ENCODE peak calls at places on chromosomes 16 and 17, in five cellular contexts. T is neural progenitor cell, N is GM10248, O is NCI-H446, F is GM12891. A is an unnamed sample.

GRCh38 chr16:85173981-85174751 is 61.9 kb upstream of the CIBAR2 start:
- DNase-seq in F (no peak), O (peak; percentile 30), N (no peak), T (peak; percentile 51), A (peak; percentile 70)

GRCh38 chr17:1414001-1414574 is 14.1 kb upstream of the YWHAE start:
- DNase-seq in F (no peak), O (no peak), T (no peak), N (no peak), A (no peak)

GRCh38 chr17:43608313-43608712 is 53.4 kb downstream of the MEOX1 start:
- DNase-seq in F (no peak), T (no peak), N (no peak), O (no peak), A (no peak)

GRCh38 chr17:79905832-79906231 is 66.6 kb upstream of the CBX4 start:
- DNase-seq in N (no peak), T (no peak), O (no peak), F (no peak), A (no peak)

GRCh38 chr16:10297341-10298006 is 88.4 kb upstream of the ATF7IP2 start:
- DNase-seq in T (no peak), O (no peak), N (peak; percentile 80), F (peak; percentile 48), A (no peak)

GRCh38 chr16:78551487-78552085 is 452.1 kb downstream of the WWOX start:
- DNase-seq in T (peak; percentile 67), F (no peak), O (no peak), N (no peak), A (no peak)

GRCh38 chr16:21001262-21001661 is 100.7 kb downstream of the LYRM1 start:
- DNase-seq in N (peak; percentile 24), O (no peak), T (peak; percentile 63), F (no peak), A (no peak)

GRCh38 chr17:45311762-45312476 is 4.9 kb downstream of the MAP3K14 start:
- DNase-seq in O (no peak), T (no peak), F (peak; percentile 50), N (peak; percentile 77), A (no peak)

GRCh38 chr17:64384253-64385186 is 6.1 kb downstream of the PECAM1 start:
- DNase-seq in N (no peak), O (no peak), F (no peak), T (no peak), A (no peak)

GRCh38 chr17:27597783-27598320 is 33.1 kb upstream of the LGALS9 start:
- DNase-seq in N (no peak), T (no peak), F (no peak), O (no peak), A (no peak)

GRCh38 chr16:80968386-80969113 is 38.1 kb downstream of the CMC2 start:
- DNase-seq in F (no peak), N (no peak), T (no peak), O (no peak), A (no peak)

GRCh38 chr17:63035695-63036094 is 69.7 kb downstream of the TANC2 start:
- DNase-seq in N (no peak), O (no peak), F (no peak), T (no peak), A (no peak)

GRCh38 chr17:17664073-17664470 is 17.2 kb upstream of the RAI1 start:
- DNase-seq in T (no peak), O (no peak), N (no peak), F (no peak), A (no peak)

GRCh38 chr17:3887394-3887793 is 5.5 kb downstream of the CAMKK1 start:
- DNase-seq in F (no peak), T (no peak), N (no peak), O (no peak), A (no peak)

GRCh38 chr17:75652934-75653549 is 13.9 kb downstream of the RECQL5 start:
- DNase-seq in T (peak; percentile 74), N (peak; percentile 58), F (peak; percentile 55), O (peak; percentile 28), A (peak; percentile 46)